ENCODE peak calls at places on chromosomes 13 and 19, in seven cellular contexts. D is NCI-H748 treated with DMSO at 0.1 percent for 48 hours; X is T-cell; V is HEK293T; C is stimulated activated CD4-positive, alpha-beta T cell treated with anti-CD3 and anti-CD28 coated beads, Interleukin-15, amount 100 ng/mL, for 48 hours; H is KG1; N is Daoy. J is an unnamed sample.
A peak's percentile ranks its signal among the peaks of the same experiment; 100 is the strongest.

GRCh38 chr19:10510301-10510802 is 6.9 kb downstream of the S1PR5 start:
- DNase-seq in H (no peak), V (peak; percentile 33), X (peak; percentile 45), C (no peak), D (no peak), N (peak; percentile 23), J (peak; percentile 63)

GRCh38 chr19:18939922-18940775 is 868 bp downstream of the HOMER3 start:
- DNase-seq in C (no peak), X (no peak), D (no peak), N (peak; percentile 66), V (no peak), H (no peak), J (peak; percentile 74)

GRCh38 chr13:67015976-67016600 is 214.0 kb downstream of the PCDH9 start:
- DNase-seq in X (no peak), H (no peak), C (no peak), D (no peak), V (no peak), N (no peak), J (no peak)

GRCh38 chr13:113933901-113934300 is 40.0 kb downstream of the C13orf46 start:
- DNase-seq in D (no peak), C (no peak), X (no peak), V (no peak), H (no peak), N (no peak), J (no peak)

GRCh38 chr13:103104340-103104739 is 38.1 kb upstream of the SLC10A2 start:
- DNase-seq in X (no peak), D (no peak), N (peak; percentile 2), C (no peak), V (no peak), H (no peak), J (no peak)

GRCh38 chr19:14767466-14767971 is 10.8 kb downstream of the ADGRE2 start:
- DNase-seq in X (no peak), H (no peak), D (no peak), V (no peak), N (no peak), C (no peak), J (no peak)

GRCh38 chr13:89269737-89270136 is 1598.6 kb downstream of the SLITRK5 start:
- DNase-seq in H (no peak), N (no peak), X (no peak), D (no peak), C (no peak), V (no peak), J (no peak)

GRCh38 chr19:27794444-27795042 is 1418.4 kb downstream of the UQCRFS1 start:
- DNase-seq in V (no peak), X (no peak), D (peak; percentile 37), N (peak; percentile 26), H (no peak), C (no peak), J (peak; percentile 28)

GRCh38 chr19:58381460-58382220 is 810 bp upstream of the ZNF837 start:
- DNase-seq in D (no peak), H (no peak), V (no peak), N (no peak), C (no peak), X (no peak), J (no peak)

GRCh38 chr19:41904118-41904870 is 21.3 kb downstream of the ARHGEF1 start:
- DNase-seq in N (no peak), C (no peak), D (peak; percentile 100), H (no peak), V (no peak), X (no peak), J (no peak)